ENCODE peak calls at places on chromosomes 5 and 9, in five cellular contexts. A is GM06990, G is stomach, V is fibroblast of lung, N is spleen. D is an unnamed sample.

GRCh38 chr5:171629221-171630005 is 156.2 kb upstream of the SMIM23 start:
- DNase-seq in A (no peak), G (no peak), V (no peak), N (no peak), D (no peak)

GRCh38 chr9:15763371-15763770 is 210.5 kb downstream of the CCDC171 start:
- DNase-seq in A (no peak), G (no peak), V (no peak), N (no peak), D (no peak)

GRCh38 chr9:137632432-137633161 is 13.8 kb downstream of the EHMT1 start:
- DNase-seq in A (no peak), G (no peak), V (peak; percentile 15), N (peak; percentile 67), D (no peak)

GRCh38 chr5:76754765-76755164 is 38.8 kb downstream of the F2R start:
- DNase-seq in A (no peak), G (no peak), V (no peak), N (no peak), D (no peak)

GRCh38 chr5:125484272-125485002 is 738.0 kb upstream of the ZNF608 start:
- DNase-seq in A (no peak), G (peak; percentile 82), V (peak; percentile 98), N (no peak), D (peak; percentile 40)

GRCh38 chr5:131322926-131323325 is 59.1 kb downstream of the CDC42SE2 start:
- DNase-seq in A (no peak), G (no peak), V (no peak), N (no peak), D (no peak)

GRCh38 chr5:196350-196749 is 5.1 kb downstream of the LRRC14B start:
- DNase-seq in A (no peak), G (no peak), V (no peak), N (peak; percentile 61), D (no peak)

GRCh38 chr5:90279091-90279490 is 130.5 kb downstream of the CETN3 start:
- DNase-seq in A (no peak), G (no peak), V (peak; percentile 62), N (no peak), D (no peak)

GRCh38 chr5:80960531-80961375 is 590 bp downstream of the RASGRF2 start:
- DNase-seq in A (peak; percentile 14), G (no peak), V (peak; percentile 46), N (peak; percentile 80), D (no peak)

GRCh38 chr5:143217065-143217803 is 186.3 kb downstream of the NR3C1 start:
- DNase-seq in A (no peak), G (no peak), V (no peak), N (no peak), D (no peak)

GRCh38 chr5:93677344-93678021 is 63.9 kb downstream of the POU5F2 start:
- DNase-seq in A (no peak), G (peak; percentile 70), V (peak; percentile 96), N (no peak), D (no peak)

GRCh38 chr5:139391570-139392323 is 2.0 kb upstream of the MZB1 start:
- DNase-seq in A (peak; percentile 52), G (no peak), V (peak; percentile 33), N (no peak), D (no peak)

GRCh38 chr5:159605585-159605984 is 275.3 kb upstream of the IL12B start:
- DNase-seq in A (no peak), G (no peak), V (peak; percentile 91), N (no peak), D (no peak)

GRCh38 chr5:144374637-144375036 is 204.0 kb downstream of the KCTD16 start:
- DNase-seq in A (no peak), G (no peak), V (no peak), N (no peak), D (no peak)

GRCh38 chr5:135042595-135042994 is 8.6 kb upstream of the PITX1 start:
- DNase-seq in A (no peak), G (no peak), V (no peak), N (no peak), D (no peak)

GRCh38 chr5:177471610-177472356 is 1.7 kb downstream of the DBN1 start:
- DNase-seq in A (no peak), G (no peak), V (peak; percentile 73), N (no peak), D (no peak)

GRCh38 chr5:73826761-73827450 is 200.9 kb downstream of the ARHGEF28 start:
- DNase-seq in A (no peak), G (no peak), V (peak; percentile 64), N (no peak), D (peak; percentile 73)

GRCh38 chr9:4799775-4800174 is 7.0 kb downstream of the RCL1 start:
- DNase-seq in A (no peak), G (peak; percentile 45), V (no peak), N (no peak), D (no peak)

GRCh38 chr5:79759436-79759835 is 69.8 kb downstream of the CMYA5 start:
- DNase-seq in A (no peak), G (no peak), V (peak; percentile 88), N (no peak), D (no peak)

GRCh38 chr5:134111741-134112647 is 2.5 kb upstream of the TCF7 start:
- DNase-seq in A (no peak), G (no peak), V (peak; percentile 68), N (no peak), D (no peak)

GRCh38 chr5:173395257-173395932 is 67.2 kb upstream of the STC2 start:
- DNase-seq in A (no peak), G (no peak), V (peak; percentile 60), N (no peak), D (no peak)

GRCh38 chr5:74266836-74267235 is 373.7 kb downstream of the ENC1 start:
- DNase-seq in A (no peak), G (no peak), V (no peak), N (no peak), D (no peak)

GRCh38 chr5:132787076-132787475 is 10.0 kb upstream of the SEPTIN8 start:
- DNase-seq in A (no peak), G (no peak), V (peak; percentile 75), N (no peak), D (no peak)

GRCh38 chr9:35813434-35814105 is 1.3 kb downstream of the HINT2 start:
- DNase-seq in A (no peak), G (no peak), V (peak; percentile 38), N (no peak), D (no peak)

GRCh38 chr5:148483750-148484149 is 100.0 kb downstream of the FBXO38 start:
- DNase-seq in A (no peak), G (no peak), V (no peak), N (no peak), D (no peak)

GRCh38 chr5:145403959-145404358 is 431.2 kb downstream of the PRELID2 start:
- DNase-seq in A (no peak), G (no peak), V (no peak), N (no peak), D (no peak)

GRCh38 chr5:163705983-163706771 is 200.8 kb downstream of the MAT2B start:
- DNase-seq in A (no peak), G (no peak), V (peak; percentile 78), N (no peak), D (no peak)

GRCh38 chr9:81566074-81566698 is 123.2 kb downstream of the TLE1 start:
- DNase-seq in A (no peak), G (no peak), V (peak; percentile 27), N (no peak), D (no peak)

GRCh38 chr9:122949696-122950095 is 8.9 kb downstream of the RABGAP1 start:
- DNase-seq in A (no peak), G (no peak), V (no peak), N (no peak), D (no peak)

GRCh38 chr5:177300236-177300880 is 3.2 kb downstream of the RAB24 start:
- DNase-seq in A (peak; percentile 63), G (peak; percentile 56), V (peak; percentile 75), N (peak; percentile 89), D (no peak)

GRCh38 chr9:14424323-14424722 is 110.4 kb upstream of the NFIB start:
- DNase-seq in A (no peak), G (no peak), V (no peak), N (no peak), D (no peak)

GRCh38 chr5:86884608-86885007 is 266.9 kb downstream of the COX7C start:
- DNase-seq in A (no peak), G (no peak), V (no peak), N (no peak), D (no peak)

GRCh38 chr5:86885011-86885410 is 267.3 kb downstream of the COX7C start:
- DNase-seq in A (no peak), G (no peak), V (no peak), N (no peak), D (no peak)

GRCh38 chr5:86881493-86882090 is 263.9 kb downstream of the COX7C start:
- DNase-seq in A (no peak), G (no peak), V (no peak), N (no peak), D (no peak)

GRCh38 chr5:86880785-86881492 is 263.2 kb downstream of the COX7C start:
- DNase-seq in A (peak; percentile 8), G (no peak), V (peak; percentile 86), N (no peak), D (no peak)

GRCh38 chr5:86885489-86886225 is 267.9 kb downstream of the COX7C start:
- DNase-seq in A (no peak), G (no peak), V (no peak), N (no peak), D (no peak)
- TF ChIP-seq CTCF in A (no peak), G (no peak), V (no peak), N (no peak), D (no peak)

GRCh38 chr5:174794941-174795672 is 70.7 kb downstream of the MSX2 start:
- DNase-seq in A (no peak), G (no peak), V (peak; percentile 76), N (no peak), D (no peak)
- H3K4me3 ChIP-seq in A (no peak overlapping the region), G (no peak overlapping the region), V (no peak overlapping the region), N (no peak overlapping the region), D (no peak overlapping the region)

GRCh38 chr5:61139094-61139873 is 23.0 kb downstream of the SMIM15 start:
- DNase-seq in A (no peak), G (no peak), V (no peak), N (no peak), D (no peak)
- TF ChIP-seq CTCF in A (peak; percentile 40), G (no peak), V (no peak), N (no peak), D (no peak)

GRCh38 chr5:115480245-115480644 is 64.3 kb downstream of the FEM1C start:
- DNase-seq in A (no peak), G (no peak), V (no peak), N (no peak), D (no peak)
- H3K4me3 ChIP-seq in A (no peak overlapping the region), G (no peak overlapping the region), V (no peak overlapping the region), N (no peak overlapping the region), D (no peak overlapping the region)

GRCh38 chr9:108434036-108434435 is 421.8 kb downstream of the ACTL7B start:
- DNase-seq in A (no peak), G (no peak), V (no peak), N (no peak), D (no peak)
- TF ChIP-seq CTCF in A (no peak), G (no peak), V (no peak), N (no peak), D (no peak)

GRCh38 chr5:96662725-96663513 is 743 bp downstream of the CAST start:
- DNase-seq in A (peak; percentile 94), G (peak; percentile 93), V (peak; percentile 87), N (peak; percentile 98), D (peak; percentile 91)
- H3K4me3 ChIP-seq in A (peak overlapping the region; percentile 75), G (peak overlapping the region; percentile 85), V (peak overlapping the region; percentile 94), N (peak overlapping the region; percentile 91), D (peak overlapping the region; percentile 95)